ENCODE peak calls at places on chromosomes 6 and 20, in six cellular contexts. W, K, D, H, I and X are unnamed samples.

GRCh38 chr20:35695245-35695749 is 3.9 kb downstream of the NFS1 start:
- DNase-seq in H (no peak), D (peak; percentile 13), K (no peak), W (no peak), I (no peak), X (no peak)

GRCh38 chr6:151512481-151512880 is 18.7 kb downstream of the CCDC170 start:
- DNase-seq in W (no peak), H (no peak), D (no peak), K (no peak), I (no peak), X (no peak)

GRCh38 chr6:119871520-119871919 is 522.0 kb upstream of the MAN1A1 start:
- DNase-seq in K (no peak), H (no peak), I (no peak), D (no peak), W (no peak), X (no peak)

GRCh38 chr20:37897008-37897548 is 5.8 kb upstream of the VSTM2L start:
- DNase-seq in W (no peak), K (no peak), I (no peak), H (no peak), D (no peak), X (no peak)

GRCh38 chr20:48056218-48056617 is 270.9 kb upstream of the SULF2 start:
- DNase-seq in I (no peak), K (no peak), D (no peak), W (no peak), H (no peak), X (no peak)

GRCh38 chr6:43055966-43056365 is 2.3 kb upstream of the CUL7 start:
- DNase-seq in I (no peak), K (no peak), H (no peak), D (no peak), W (no peak), X (no peak)

GRCh38 chr6:20427856-20428255 is 26.2 kb downstream of the E2F3 start:
- DNase-seq in H (no peak), K (no peak), W (no peak), I (no peak), D (no peak), X (no peak)

GRCh38 chr20:21303872-21304586 is 898 bp downstream of the XRN2 start:
- DNase-seq in H (no peak), K (no peak), W (no peak), I (no peak), D (no peak), X (no peak)

GRCh38 chr20:63290677-63291472 is 2.1 kb upstream of the COL20A1 start:
- DNase-seq in K (peak; percentile 41), H (peak; percentile 89), I (no peak), W (no peak), D (no peak), X (no peak)

GRCh38 chr6:64467656-64468055 is 832.1 kb downstream of the PHF3 start:
- DNase-seq in I (no peak), D (no peak), K (no peak), W (no peak), H (peak; percentile 34), X (no peak)

GRCh38 chr20:57390604-57391438 is at the start of gene RBM38:
- DNase-seq in I (peak; percentile 60), K (peak; percentile 79), H (peak; percentile 80), W (peak; percentile 74), D (peak; percentile 60), X (no peak)

GRCh38 chr6:97186416-97186999 is 96.5 kb downstream of the MMS22L start:
- DNase-seq in K (peak; percentile 67), W (peak; percentile 61), D (peak; percentile 68), I (peak; percentile 62), H (no peak), X (peak; percentile 41)

GRCh38 chr6:117267766-117268534 is 2.6 kb downstream of the VGLL2 start:
- DNase-seq in D (no peak), K (no peak), H (no peak), W (no peak), I (no peak), X (no peak)

GRCh38 chr6:111337715-111338333 is 145.2 kb downstream of the REV3L start:
- DNase-seq in W (no peak), I (no peak), D (no peak), H (no peak), K (no peak), X (no peak)

GRCh38 chr20:63895202-63895885 is 418 bp downstream of the DNAJC5 start:
- DNase-seq in I (no peak), K (no peak), D (no peak), H (no peak), W (no peak), X (no peak)

GRCh38 chr20:58433759-58434158 is 44.7 kb downstream of the VAPB start:
- DNase-seq in K (no peak), I (no peak), W (no peak), H (no peak), D (no peak), X (peak; percentile 16)

GRCh38 chr6:138601128-138601527 is 101.8 kb upstream of the NHSL1 start:
- DNase-seq in H (no peak), K (no peak), W (no peak), D (no peak), I (no peak), X (no peak)

GRCh38 chr6:11835065-11835464 is 56.5 kb upstream of the ADTRP start:
- DNase-seq in K (no peak), H (no peak), I (peak; percentile 45), W (no peak), D (no peak), X (no peak)

GRCh38 chr6:162050579-162050978 is 677.0 kb downstream of the PRKN start:
- DNase-seq in D (no peak), I (no peak), W (no peak), H (peak; percentile 41), K (no peak), X (no peak)

GRCh38 chr6:105873256-105873704 is 212.9 kb upstream of the PRDM1 start:
- DNase-seq in W (no peak), I (no peak), D (no peak), H (no peak), K (no peak), X (no peak)

GRCh38 chr20:33337531-33338165 is 54.6 kb downstream of the BPIFB1 start:
- DNase-seq in D (no peak), W (no peak), K (no peak), H (no peak), I (no peak), X (no peak)

GRCh38 chr20:431012-431904 is 23.2 kb downstream of the RBCK1 start:
- DNase-seq in W (peak; percentile 71), K (peak; percentile 59), I (peak; percentile 47), D (peak; percentile 58), H (peak; percentile 82), X (no peak)

GRCh38 chr6:20943036-20943627 is 408.9 kb downstream of the CDKAL1 start:
- DNase-seq in K (no peak), D (no peak), W (no peak), I (no peak), H (no peak), X (no peak)

GRCh38 chr6:40899684-40900155 is 139.3 kb downstream of the UNC5CL start:
- DNase-seq in D (no peak), W (no peak), H (no peak), I (no peak), K (peak; percentile 10), X (no peak)

GRCh38 chr6:49606696-49607390 is 29.8 kb downstream of the RHAG start:
- DNase-seq in H (no peak), W (no peak), K (peak; percentile 23), I (peak; percentile 32), D (no peak), X (peak; percentile 88)

GRCh38 chr20:17202668-17203067 is 24.2 kb upstream of the PCSK2 start:
- DNase-seq in W (no peak), K (no peak), D (no peak), I (no peak), H (no peak), X (no peak)

GRCh38 chr20:5401277-5401676 is 84.5 kb upstream of the PROKR2 start:
- DNase-seq in I (no peak), H (no peak), D (no peak), W (no peak), K (no peak), X (no peak)

GRCh38 chr20:5400164-5400762 is 83.5 kb upstream of the PROKR2 start:
- DNase-seq in D (no peak), H (no peak), W (no peak), I (peak; percentile 6), K (no peak), X (peak; percentile 10)

GRCh38 chr20:5397418-5397817 is 80.7 kb upstream of the PROKR2 start:
- DNase-seq in W (no peak), H (no peak), K (no peak), I (no peak), D (no peak), X (no peak)

GRCh38 chr20:5402903-5403531 is 86.3 kb upstream of the PROKR2 start:
- DNase-seq in W (no peak), D (no peak), H (no peak), I (no peak), K (peak; percentile 9), X (peak; percentile 5)
- TF ChIP-seq CTCF in W (no peak), D (no peak), H (no peak), I (no peak), K (no peak), X (peak; percentile 87)

GRCh38 chr20:52402514-52402913 is 210.9 kb upstream of the ZFP64 start:
- DNase-seq in K (no peak), D (no peak), H (no peak), I (no peak), W (no peak), X (no peak)

GRCh38 chr20:52404676-52405075 is 213.1 kb upstream of the ZFP64 start:
- DNase-seq in H (no peak), K (no peak), W (no peak), I (no peak), D (no peak), X (no peak)

GRCh38 chr20:52402950-52403349 is 211.4 kb upstream of the ZFP64 start:
- DNase-seq in H (no peak), W (no peak), D (no peak), I (no peak), K (no peak), X (no peak)

GRCh38 chr20:52410182-52410647 is 218.6 kb upstream of the ZFP64 start:
- DNase-seq in W (no peak), I (peak; percentile 7), D (no peak), H (no peak), K (no peak), X (no peak)

DNA sequence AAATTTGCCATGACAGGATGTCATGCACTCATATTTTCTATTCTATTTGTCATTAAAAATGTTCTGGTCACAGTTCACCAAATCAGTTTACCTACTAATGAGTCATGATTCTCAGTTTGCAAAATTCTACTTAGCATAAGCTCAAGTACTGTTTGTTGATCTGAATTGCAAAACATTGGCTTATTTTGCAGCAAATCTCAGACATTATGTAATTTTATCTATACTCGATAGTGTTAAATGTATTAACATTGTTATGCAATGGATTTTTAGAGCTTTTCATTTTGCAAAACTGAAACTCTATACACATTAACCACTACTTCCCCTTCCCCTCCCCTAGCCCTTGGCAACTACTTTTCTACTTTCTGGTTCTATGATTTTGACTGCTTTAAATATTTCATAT is 213.8 kb upstream of the ZFP64 start:
- DNase-seq in W (no peak), H (no peak), K (no peak), D (no peak), I (no peak), X (no peak)
- H3K4me3 ChIP-seq in W (no peak overlapping the region), H (no peak overlapping the region), K (no peak overlapping the region), D (no peak overlapping the region), I (no peak overlapping the region), X (no peak overlapping the region)

GRCh38 chr6:154448448-154449096 is 61.9 kb downstream of the CNKSR3 start:
- DNase-seq in W (no peak), D (no peak), H (no peak), I (peak; percentile 60), K (peak; percentile 30), X (peak; percentile 17)
- TF ChIP-seq CTCF in W (peak; percentile 44), D (no peak), H (peak; percentile 19), I (peak; percentile 39), K (peak; percentile 48), X (no peak)

GRCh38 chr6:83265384-83265783 is 72.2 kb downstream of the RWDD2A start:
- DNase-seq in H (no peak), W (no peak), D (no peak), K (no peak), I (no peak), X (no peak)
- H3K4me3 ChIP-seq in H (no peak overlapping the region), W (no peak overlapping the region), D (no peak overlapping the region), K (no peak overlapping the region), I (no peak overlapping the region), X (no peak overlapping the region)